ENCODE peak calls at places on chromosomes 6 and 20, in six cellular contexts. N is psoas muscle; S is BJ; X is renal cortical epithelial cell; J is upper lobe of right lung; G is stimulated activated CD4-positive, alpha-beta T cell treated with anti-CD3 and anti-CD28 coated beads, Interleukin-4, amount 100 ng/mL, for 1 hour. C is an unnamed sample.

GRCh38 chr6:108074359-108075144 is at the start of gene OSTM1:
- DNase-seq in N (peak), S (peak), X (peak), J (peak), G (peak), C (peak)

GRCh38 chr20:9977629-9978028 is 57.2 kb upstream of the ANKEF1 start:
- DNase-seq in N (no peak), S (no peak), X (peak), J (no peak), G (no peak), C (peak)

GRCh38 chr6:160378886-160379285 is 30.7 kb downstream of the SLC22A3 start:
- DNase-seq in N (no peak), S (no peak), X (no peak), J (no peak), G (no peak), C (no peak)

GRCh38 chr6:31419842-31420241 is 16.4 kb downstream of the MICA start:
- DNase-seq in N (no peak), S (no peak), X (no peak), J (no peak), G (no peak), C (no peak)

GRCh38 chr6:35359744-35360348 is 17.5 kb downstream of the PPARD start:
- DNase-seq in N (no peak), S (no peak), X (peak), J (no peak), G (no peak), C (peak)

GRCh38 chr20:37686762-37687477 is 6.9 kb upstream of the CTNNBL1 start:
- DNase-seq in N (no peak), S (no peak), X (no peak), J (no peak), G (no peak), C (peak)

GRCh38 chr6:112243861-112244415 is 10.4 kb downstream of the LAMA4 start:
- DNase-seq in N (peak), S (no peak), X (peak), J (no peak), G (no peak), C (no peak)

GRCh38 chr20:10239954-10240353 is 21.3 kb downstream of the SNAP25 start:
- DNase-seq in N (no peak), S (no peak), X (peak), J (peak), G (no peak), C (peak)

GRCh38 chr20:41168281-41169183 is 31.2 kb downstream of the PLCG1 start:
- DNase-seq in N (peak), S (no peak), X (no peak), J (peak), G (no peak), C (no peak)